ENCODE peak calls at places on chromosomes 3 and 15, in five cellular contexts. One of them, this sample, is unnamed.

GRCh38 chr15:78739996-78740903 is 71.0 kb downstream of the ADAMTS7 start:
- DNase-seq in K562: peak
- DNase-seq in H1: no peak
- DNase-seq in WTC11: peak
- DNase-seq in GM12878: no peak
- DNase-seq in this sample: peak

GRCh38 chr15:31062310-31062964 is 39.1 kb downstream of the TRPM1 start:
- DNase-seq in GM12878: no peak
- DNase-seq in K562: no peak
- DNase-seq in WTC11: no peak
- DNase-seq in H1: no peak
- DNase-seq in this sample: no peak

GRCh38 chr15:72203507-72203837 is 5.9 kb upstream of the GRAMD2A start:
- DNase-seq in H1: no peak
- DNase-seq in WTC11: no peak
- DNase-seq in K562: no peak
- DNase-seq in GM12878: no peak
- DNase-seq in this sample: no peak

GRCh38 chr3:49930922-49931321 is 1.3 kb upstream of the MON1A start:
- DNase-seq in WTC11: peak
- DNase-seq in K562: peak
- DNase-seq in GM12878: no peak
- DNase-seq in H1: no peak
- DNase-seq in this sample: peak

GRCh38 chr3:107957506-107957905 is 133.3 kb downstream of the CD47 start:
- DNase-seq in GM12878: no peak
- DNase-seq in H1: no peak
- DNase-seq in WTC11: no peak
- DNase-seq in K562: no peak
- DNase-seq in this sample: no peak

GRCh38 chr3:111311709-111312235 is 230.2 kb upstream of the CD96 start:
- DNase-seq in H1: no peak
- DNase-seq in K562: no peak
- DNase-seq in WTC11: no peak
- DNase-seq in GM12878: no peak
- DNase-seq in this sample: no peak

GRCh38 chr3:51319271-51319670 is 65.8 kb upstream of the MANF start:
- DNase-seq in GM12878: no peak
- DNase-seq in H1: no peak
- DNase-seq in WTC11: no peak
- DNase-seq in K562: no peak
- DNase-seq in this sample: no peak

GRCh38 chr15:34239151-34239761 is 14.4 kb downstream of the EMC4 start:
- DNase-seq in WTC11: no peak
- DNase-seq in H1: no peak
- DNase-seq in K562: no peak
- DNase-seq in GM12878: no peak
- DNase-seq in this sample: peak

GRCh38 chr15:29043731-29044485 is 158.1 kb downstream of the APBA2 start:
- DNase-seq in GM12878: no peak
- DNase-seq in WTC11: no peak
- DNase-seq in H1: no peak
- DNase-seq in K562: no peak
- DNase-seq in this sample: no peak

GRCh38 chr3:193943200-193943599 is 192.7 kb upstream of the HES1 start:
- DNase-seq in GM12878: no peak
- DNase-seq in H1: no peak
- DNase-seq in WTC11: peak
- DNase-seq in K562: no peak
- DNase-seq in this sample: peak

GRCh38 chr3:34106879-34107278 is 308.4 kb downstream of the PDCD6IP start:
- DNase-seq in K562: peak
- DNase-seq in H1: peak
- DNase-seq in GM12878: peak
- DNase-seq in WTC11: peak
- DNase-seq in this sample: no peak

GRCh38 chr15:101228313-101228712 is 23.5 kb downstream of the CHSY1 start:
- DNase-seq in H1: no peak
- DNase-seq in GM12878: no peak
- DNase-seq in K562: no peak
- DNase-seq in WTC11: no peak
- DNase-seq in this sample: no peak

GRCh38 chr15:78065973-78066946 is 11.3 kb downstream of the TBC1D2B start:
- DNase-seq in H1: no peak
- DNase-seq in WTC11: peak
- DNase-seq in K562: no peak
- DNase-seq in GM12878: peak
- DNase-seq in this sample: no peak

GRCh38 chr3:159855599-159856495 is 132.8 kb upstream of the IL12A start:
- DNase-seq in WTC11: no peak
- DNase-seq in K562: no peak
- DNase-seq in GM12878: no peak
- DNase-seq in H1: no peak
- DNase-seq in this sample: no peak

GRCh38 chr3:173397161-173398110 is at the start of gene NLGN1:
- DNase-seq in GM12878: no peak
- DNase-seq in K562: no peak
- DNase-seq in H1: peak
- DNase-seq in WTC11: peak
- DNase-seq in this sample: no peak

GRCh38 chr3:45679805-45680204 is 9.4 kb upstream of the SACM1L start:
- DNase-seq in H1: no peak
- DNase-seq in WTC11: no peak
- DNase-seq in GM12878: no peak
- DNase-seq in K562: no peak
- DNase-seq in this sample: no peak

GRCh38 chr3:173553635-173554280 is 156.2 kb downstream of the NLGN1 start:
- DNase-seq in H1: no peak
- DNase-seq in GM12878: no peak
- DNase-seq in K562: peak
- DNase-seq in WTC11: no peak
- DNase-seq in this sample: peak

GRCh38 chr3:38051131-38051530 is 12.1 kb downstream of the DLEC1 start:
- DNase-seq in WTC11: no peak
- DNase-seq in H1: no peak
- DNase-seq in GM12878: no peak
- DNase-seq in K562: no peak
- DNase-seq in this sample: no peak

GRCh38 chr3:50417637-50418033 is 58.3 kb upstream of the TMEM115 start:
- DNase-seq in H1: no peak
- DNase-seq in GM12878: no peak
- DNase-seq in WTC11: no peak
- DNase-seq in K562: no peak
- DNase-seq in this sample: no peak

GRCh38 chr3:25021816-25022215 is 406.2 kb upstream of the RARB start:
- DNase-seq in K562: no peak
- DNase-seq in GM12878: no peak
- DNase-seq in WTC11: no peak
- DNase-seq in H1: no peak
- DNase-seq in this sample: peak

GRCh38 chr3:72549819-72550581 is 298.2 kb downstream of the SHQ1 start:
- DNase-seq in K562: no peak
- DNase-seq in GM12878: no peak
- DNase-seq in H1: no peak
- DNase-seq in WTC11: no peak
- DNase-seq in this sample: no peak

GRCh38 chr15:83644453-83644852 is 9.5 kb upstream of the ADAMTSL3 start:
- DNase-seq in K562: no peak
- DNase-seq in H1: no peak
- DNase-seq in GM12878: no peak
- DNase-seq in WTC11: no peak
- DNase-seq in this sample: no peak

GRCh38 chr3:150349314-150350097 is 58.6 kb upstream of the TSC22D2 start:
- DNase-seq in K562: no peak
- DNase-seq in WTC11: no peak
- DNase-seq in GM12878: no peak
- DNase-seq in H1: no peak
- DNase-seq in this sample: no peak

GRCh38 chr15:94206463-94207167 is 24.7 kb upstream of the MCTP2 start:
- DNase-seq in WTC11: no peak
- DNase-seq in K562: no peak
- DNase-seq in GM12878: no peak
- DNase-seq in H1: no peak
- DNase-seq in this sample: no peak

GRCh38 chr15:85749261-85750151 is 45.2 kb downstream of the KLHL25 start:
- DNase-seq in GM12878: no peak
- DNase-seq in WTC11: no peak
- DNase-seq in H1: no peak
- DNase-seq in K562: no peak
- DNase-seq in this sample: no peak

GRCh38 chr3:186001838-186002237 is 64.0 kb upstream of the TRA2B start:
- DNase-seq in K562: no peak
- DNase-seq in H1: no peak
- DNase-seq in WTC11: no peak
- DNase-seq in GM12878: no peak
- DNase-seq in this sample: no peak

GRCh38 chr3:186004209-186004608 is 66.4 kb upstream of the TRA2B start:
- DNase-seq in GM12878: no peak
- DNase-seq in WTC11: no peak
- DNase-seq in K562: no peak
- DNase-seq in H1: no peak
- DNase-seq in this sample: no peak

GRCh38 chr3:186004671-186005070 is 66.9 kb upstream of the TRA2B start:
- DNase-seq in H1: no peak
- DNase-seq in K562: no peak
- DNase-seq in GM12878: no peak
- DNase-seq in WTC11: no peak
- DNase-seq in this sample: no peak

GRCh38 chr3:186002884-186003472 is 65.2 kb upstream of the TRA2B start:
- DNase-seq in K562: peak
- DNase-seq in WTC11: peak
- DNase-seq in GM12878: no peak
- DNase-seq in H1: peak
- DNase-seq in this sample: peak

GRCh38 chr3:186003610-186004009 is 65.8 kb upstream of the TRA2B start:
- DNase-seq in GM12878: peak
- DNase-seq in H1: no peak
- DNase-seq in WTC11: no peak
- DNase-seq in K562: no peak
- DNase-seq in this sample: no peak
- TF ChIP-seq ATF2 in GM12878: no peak
- TF ChIP-seq ATF2 in H1: no peak
- TF ChIP-seq ATF2 in WTC11: no peak
- TF ChIP-seq ATF2 in K562: no peak
- TF ChIP-seq ATF2 in this sample: no peak

GRCh38 chr3:4584537-4585249 is 91.5 kb downstream of the ITPR1 start:
- DNase-seq in GM12878: peak
- DNase-seq in K562: no peak
- DNase-seq in H1: no peak
- DNase-seq in WTC11: no peak
- DNase-seq in this sample: no peak
- TF ChIP-seq ATF2 in GM12878: peak
- TF ChIP-seq ATF2 in K562: no peak
- TF ChIP-seq ATF2 in H1: no peak
- TF ChIP-seq ATF2 in WTC11: no peak
- TF ChIP-seq ATF2 in this sample: no peak

GRCh38 chr3:29255854-29256696 is 24.8 kb upstream of the RBMS3 start:
- DNase-seq in WTC11: no peak
- DNase-seq in H1: no peak
- DNase-seq in K562: no peak
- DNase-seq in GM12878: no peak
- DNase-seq in this sample: no peak
- TF ChIP-seq ATF2 in WTC11: no peak
- TF ChIP-seq ATF2 in H1: no peak
- TF ChIP-seq ATF2 in K562: no peak
- TF ChIP-seq ATF2 in GM12878: no peak
- TF ChIP-seq ATF2 in this sample: no peak

GRCh38 chr3:115272036-115272824 is 125.1 kb upstream of the ZBTB20 start:
- DNase-seq in K562: peak
- DNase-seq in GM12878: no peak
- DNase-seq in WTC11: no peak
- DNase-seq in H1: no peak
- DNase-seq in this sample: no peak
- TF ChIP-seq ATF2 in K562: no peak
- TF ChIP-seq ATF2 in GM12878: no peak
- TF ChIP-seq ATF2 in WTC11: no peak
- TF ChIP-seq ATF2 in H1: no peak
- TF ChIP-seq ATF2 in this sample: no peak

DNA sequence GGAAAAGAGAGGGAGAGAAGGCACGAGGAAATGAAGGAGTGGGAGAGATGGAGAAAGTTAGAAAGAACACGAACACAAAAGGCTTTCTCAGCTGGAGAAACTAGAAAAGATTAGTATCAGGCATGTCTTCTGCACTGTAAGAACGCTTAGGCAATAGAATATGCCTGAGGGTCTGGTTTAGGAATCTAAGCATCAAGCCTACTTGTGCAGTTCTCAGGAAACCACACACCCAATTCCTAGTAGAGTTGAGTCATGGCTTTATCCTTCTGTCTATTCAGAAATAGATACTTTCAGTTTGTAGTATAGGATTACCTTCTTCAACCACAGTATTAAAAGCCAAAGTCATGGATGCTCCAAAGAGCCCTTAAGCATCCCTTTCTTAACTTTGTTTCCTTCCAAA is 969.4 kb downstream of the NTRK3 start:
- DNase-seq in H1: no peak
- DNase-seq in WTC11: no peak
- DNase-seq in GM12878: no peak
- DNase-seq in K562: no peak
- DNase-seq in this sample: no peak
- TF ChIP-seq ATF2 in H1: no peak
- TF ChIP-seq ATF2 in WTC11: no peak
- TF ChIP-seq ATF2 in GM12878: no peak
- TF ChIP-seq ATF2 in K562: no peak
- TF ChIP-seq ATF2 in this sample: no peak

GRCh38 chr3:44665173-44665572 is 16.6 kb downstream of the ZNF35 start:
- DNase-seq in K562: no peak
- DNase-seq in WTC11: no peak
- DNase-seq in GM12878: no peak
- DNase-seq in H1: no peak
- DNase-seq in this sample: no peak
- TF ChIP-seq ATF2 in K562: no peak
- TF ChIP-seq ATF2 in WTC11: no peak
- TF ChIP-seq ATF2 in GM12878: no peak
- TF ChIP-seq ATF2 in H1: no peak
- TF ChIP-seq ATF2 in this sample: no peak

GRCh38 chr15:40252438-40253178 is 13.7 kb downstream of the PAK6 start:
- DNase-seq in H1: no peak
- DNase-seq in WTC11: peak
- DNase-seq in GM12878: no peak
- DNase-seq in K562: no peak
- DNase-seq in this sample: no peak
- TF ChIP-seq ATF2 in H1: no peak
- TF ChIP-seq ATF2 in WTC11: no peak
- TF ChIP-seq ATF2 in GM12878: no peak
- TF ChIP-seq ATF2 in K562: no peak
- TF ChIP-seq ATF2 in this sample: no peak

This sample was measured in HepG2.